ENCODE peak calls at places on chromosomes 4 and X, in seven cellular contexts. L is neural progenitor cell; C is stomach; G is adrenal gland; K is tibial nerve; X is CD8-positive, alpha-beta T cell; W is GM23248. A is an unnamed sample. For H3K4me1, the result is how much of the 10 kb centered on the place peaks cover.

GRCh38 chr4:15855804-15856475 is 77.8 kb downstream of the CD38 start:
- DNase-seq in L (no peak), C (no peak), G (peak), K (peak), X (no peak), W (no peak), A (peak)

GRCh38 chr4:25031077-25031606 is 396 bp upstream of the LGI2 start:
- DNase-seq in L (peak), C (no peak), G (no peak), K (no peak), X (no peak), W (peak), A (peak)

GRCh38 chr4:3043272-3044020 is 30.9 kb downstream of the HTT-AS start:
- DNase-seq in L (no peak), C (no peak), G (no peak), K (no peak), X (no peak), W (no peak), A (no peak)

GRCh38 chr4:26021417-26022345 is 107.7 kb downstream of the SMIM20 start:
- DNase-seq in L (no peak), C (no peak), G (no peak), K (no peak), X (no peak), W (peak), A (no peak)

GRCh38 chrX:112759512-112759911 is 79.8 kb upstream of the LHFPL1 start:
- DNase-seq in L (no peak), C (no peak), G (no peak), K (no peak), X (no peak), W (no peak), A (no peak)

GRCh38 chr4:97720869-97721432 is 422.3 kb downstream of the STPG2 start:
- DNase-seq in L (peak), C (no peak), G (no peak), K (no peak), X (no peak), W (no peak), A (no peak)

GRCh38 chr4:120009731-120010130 is 56.9 kb downstream of the MAD2L1 start:
- DNase-seq in L (no peak), C (no peak), G (no peak), K (no peak), X (no peak), W (peak), A (no peak)

GRCh38 chr4:160423879-160424451 is 1321.1 kb downstream of the RAPGEF2 start:
- DNase-seq in L (no peak), C (no peak), G (no peak), K (no peak), X (no peak), W (no peak), A (no peak)

GRCh38 chrX:123422875-123423274 is 238.8 kb downstream of the GRIA3 start:
- DNase-seq in L (peak), C (no peak), G (peak), K (no peak), X (no peak), W (peak), A (no peak)

GRCh38 chr4:72375050-72375736 is 193.8 kb downstream of the ADAMTS3 start:
- DNase-seq in L (no peak), C (no peak), G (no peak), K (no peak), X (no peak), W (peak), A (no peak)

GRCh38 chr4:125368684-125369083 is 53.9 kb downstream of the FAT4 start:
- DNase-seq in L (no peak), C (no peak), G (no peak), K (no peak), X (no peak), W (peak), A (no peak)

GRCh38 chr4:182434720-182435119 is 191.5 kb downstream of the TENM3 start:
- DNase-seq in L (no peak), C (no peak), G (no peak), K (no peak), X (no peak), W (no peak), A (no peak)

GRCh38 chr4:53783208-53783859 is 192.0 kb upstream of the LNX1 start:
- DNase-seq in L (no peak), C (no peak), G (no peak), K (no peak), X (no peak), W (no peak), A (no peak)

GRCh38 chr4:54439831-54440243 is 210.7 kb downstream of the PDGFRA start:
- DNase-seq in L (peak), C (no peak), G (peak), K (no peak), X (no peak), W (peak), A (peak)

GRCh38 chr4:183635737-183636136 is 23.2 kb downstream of the RWDD4 start:
- DNase-seq in L (no peak), C (no peak), G (no peak), K (no peak), X (no peak), W (no peak), A (no peak)

GRCh38 chrX:38882894-38883620 is 81.8 kb downstream of the MID1IP1 start:
- DNase-seq in L (no peak), C (peak), G (no peak), K (no peak), X (no peak), W (peak), A (no peak)

GRCh38 chr4:8821151-8821950 is 50.3 kb downstream of the HMX1 start:
- DNase-seq in L (peak), C (no peak), G (no peak), K (no peak), X (no peak), W (no peak), A (no peak)

GRCh38 chr4:337143-337931 is at the start of gene ZNF141:
- DNase-seq in L (peak), C (peak), G (peak), K (peak), X (peak), W (peak), A (peak)

GRCh38 chrX:24643116-24643515 is 4.0 kb downstream of the PCYT1B start:
- DNase-seq in L (no peak), C (no peak), G (no peak), K (no peak), X (no peak), W (peak), A (no peak)

GRCh38 chr4:102722740-102723139 is 38.0 kb downstream of the MANBA start:
- DNase-seq in L (no peak), C (no peak), G (no peak), K (no peak), X (no peak), W (no peak), A (no peak)

GRCh38 chr4:186024637-186025320 is 44.2 kb upstream of the TLR3 start:
- DNase-seq in L (no peak), C (no peak), G (no peak), K (no peak), X (no peak), W (no peak), A (no peak)

GRCh38 chr4:90580271-90580825 is 453.2 kb downstream of the CCSER1 start:
- DNase-seq in L (peak), C (no peak), G (no peak), K (no peak), X (no peak), W (no peak), A (no peak)

GRCh38 chr4:6912412-6912811 is 2.8 kb downstream of the TBC1D14 start:
- DNase-seq in L (no peak), C (no peak), G (peak), K (no peak), X (no peak), W (no peak), A (no peak)

GRCh38 chrX:110284159-110284558 is 33.7 kb downstream of the AMMECR1 start:
- DNase-seq in L (no peak), C (no peak), G (no peak), K (no peak), X (no peak), W (peak), A (no peak)

GRCh38 chrX:41118156-41118555 is 32.9 kb downstream of the USP9X start:
- DNase-seq in L (no peak), C (no peak), G (no peak), K (no peak), X (no peak), W (no peak), A (no peak)

GRCh38 chrX:133783273-133783672 is 202.1 kb downstream of the GPC3 start:
- DNase-seq in L (no peak), C (no peak), G (no peak), K (no peak), X (no peak), W (no peak), A (no peak)

GRCh38 chrX:67614006-67614405 is 70.2 kb downstream of the AR start:
- DNase-seq in L (no peak), C (no peak), G (no peak), K (no peak), X (no peak), W (no peak), A (no peak)

GRCh38 chrX:70166601-70167590 is 10.4 kb upstream of the DGAT2L6 start:
- DNase-seq in L (no peak), C (no peak), G (no peak), K (no peak), X (no peak), W (peak), A (no peak)

GRCh38 chr4:114349543-114350175 is 248.9 kb upstream of the UGT8 start:
- DNase-seq in L (no peak), C (no peak), G (no peak), K (no peak), X (no peak), W (peak), A (no peak)

GRCh38 chr4:10097906-10098769 is 18.5 kb downstream of the WDR1 start:
- DNase-seq in L (no peak), C (no peak), G (no peak), K (no peak), X (no peak), W (peak), A (no peak)

GRCh38 chrX:34585561-34585960 is 71.5 kb downstream of the TMEM47 start:
- DNase-seq in L (no peak), C (no peak), G (no peak), K (no peak), X (no peak), W (no peak), A (no peak)

GRCh38 chr4:165663411-165663810 is 209.6 kb upstream of the TLL1 start:
- DNase-seq in L (no peak), C (no peak), G (no peak), K (no peak), X (no peak), W (no peak), A (no peak)

GRCh38 chr4:41215155-41215554 is 813 bp upstream of the APBB2 start:
- DNase-seq in L (no peak), C (no peak), G (no peak), K (no peak), X (no peak), W (peak), A (no peak)
- H3K4me1 ChIP-seq in L (under half), C (under half), G (under half), K (under half), X (under half), W (under half), A (under half)

DNA sequence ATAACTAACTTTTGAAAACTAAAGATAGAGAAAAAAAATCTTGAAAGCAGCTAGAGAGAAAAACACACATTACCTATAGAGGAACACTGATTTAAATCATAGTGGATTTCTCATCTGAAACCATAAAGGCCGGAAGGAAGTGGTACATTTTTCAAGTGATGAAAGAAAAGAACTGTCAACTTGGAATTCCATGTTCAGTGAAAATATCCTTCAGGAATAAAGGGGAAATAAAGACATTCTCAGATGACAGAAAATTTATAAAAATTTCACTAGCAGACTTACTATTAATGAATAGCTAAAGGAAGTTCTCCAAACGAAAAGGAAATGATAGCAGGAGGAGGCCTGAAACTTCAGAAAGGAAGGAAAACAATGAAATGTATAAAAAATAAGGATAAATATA is 7.6 kb upstream of the JADE3 start:
- DNase-seq in L (no peak), C (no peak), G (no peak), K (no peak), X (no peak), W (no peak), A (no peak)
- H3K4me3 ChIP-seq in L (no peak), C (no peak), G (no peak), K (no peak), X (no peak), W (no peak), A (no peak)

DNA sequence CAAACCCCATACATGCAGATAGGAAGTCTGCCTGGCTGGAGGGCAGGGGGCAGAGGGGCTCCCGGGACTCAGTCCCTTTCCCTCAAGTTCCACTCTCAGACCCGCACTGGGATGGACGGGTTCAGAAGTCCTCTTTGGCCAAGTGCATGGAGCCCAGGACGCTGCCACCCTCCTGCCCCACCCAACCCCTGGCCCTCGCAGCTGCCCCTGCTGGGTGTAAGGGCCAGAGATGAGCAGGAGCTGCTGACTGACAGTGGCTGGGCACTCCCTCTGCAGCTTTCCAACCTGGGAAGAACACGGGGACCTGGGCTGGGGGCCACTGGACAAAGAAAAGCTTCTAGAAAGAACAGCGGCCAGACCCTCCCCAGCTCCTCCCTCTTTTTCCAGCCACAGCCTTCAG is 3.4 kb downstream of the L1CAM start:
- DNase-seq in L (no peak), C (no peak), G (no peak), K (no peak), X (no peak), W (no peak), A (no peak)
- H3K4me1 ChIP-seq in L (under half), C (under half), G (under half), K (under half), X (under half), W (under half), A (under half)

GRCh38 chr4:1793496-1793840 is 375 bp downstream of the FGFR3 start:
- DNase-seq in L (peak), C (peak), G (peak), K (no peak), X (no peak), W (peak), A (peak)
- H3K4me3 ChIP-seq in L (peak), C (peak), G (no peak), K (no peak), X (no peak), W (peak), A (peak)

DNA sequence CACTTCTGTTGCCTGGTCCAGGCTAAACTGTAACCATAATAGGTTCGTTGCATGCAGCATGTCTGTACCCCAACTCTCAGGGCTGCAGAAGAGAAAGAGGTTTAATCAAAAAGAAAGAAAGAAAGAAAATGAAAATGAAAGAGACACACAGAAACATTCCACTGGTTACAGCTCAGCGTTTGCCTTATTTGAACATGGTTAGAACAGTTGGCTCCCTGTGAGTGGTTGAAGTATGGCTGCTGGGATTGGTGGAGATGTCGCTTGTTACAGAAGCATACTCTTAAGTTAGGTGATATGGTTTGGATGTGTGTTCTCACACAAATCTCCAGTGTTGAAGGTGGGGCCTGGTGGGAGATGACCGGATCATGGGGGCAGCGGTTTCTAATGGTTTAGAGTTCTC is 36.3 kb downstream of the ARSD start:
- DNase-seq in L (no peak), C (no peak), G (no peak), K (no peak), X (no peak), W (no peak), A (no peak)
- H3K4me1 ChIP-seq in L (under half), C (half or more), G (under half), K (under half), X (under half), W (under half), A (under half)

DNA sequence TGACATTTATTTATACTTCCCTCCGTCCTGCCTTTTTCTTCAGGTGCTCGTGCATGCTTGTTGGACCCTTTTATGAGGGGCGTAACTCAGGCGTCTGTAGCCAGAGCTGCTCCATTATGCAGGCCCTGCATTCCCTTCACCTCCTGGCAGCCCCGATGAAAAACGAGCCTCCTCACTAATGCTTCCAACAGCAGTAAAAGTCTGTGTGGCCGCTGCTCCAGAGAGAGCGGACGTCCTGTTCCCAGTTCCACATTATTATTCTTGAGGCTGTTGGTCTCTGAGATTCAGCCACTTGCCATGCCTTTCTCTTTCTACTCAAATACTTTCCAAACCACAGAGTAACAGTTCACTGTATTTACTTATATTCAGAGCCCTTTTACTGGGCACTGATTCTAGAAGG is 101.2 kb downstream of the GATB start:
- DNase-seq in L (no peak), C (no peak), G (no peak), K (no peak), X (no peak), W (peak), A (peak)
- H3K4me3 ChIP-seq in L (no peak), C (no peak), G (no peak), K (no peak), X (no peak), W (no peak), A (no peak)

DNA sequence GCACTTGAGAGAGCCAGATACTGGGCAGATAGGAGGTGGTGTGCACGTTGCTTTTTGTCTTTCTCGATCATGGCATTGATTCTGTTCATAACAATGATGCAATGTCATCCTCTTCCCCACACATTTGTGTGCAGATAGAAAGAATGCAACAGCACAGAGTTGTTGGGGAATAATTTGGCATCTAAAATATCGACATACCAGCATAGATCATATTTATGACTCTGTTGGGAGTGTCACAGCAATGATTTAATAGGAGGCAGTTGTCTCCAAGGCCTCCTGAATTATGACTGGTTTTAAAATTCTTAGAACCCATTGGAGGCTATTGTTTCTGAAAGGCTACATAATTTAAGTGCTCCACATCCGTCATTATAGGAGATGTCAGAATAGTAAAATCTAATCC is 124.8 kb downstream of the PTTG2 start:
- DNase-seq in L (no peak), C (no peak), G (no peak), K (no peak), X (no peak), W (peak), A (no peak)
- H3K4me1 ChIP-seq in L (under half), C (under half), G (under half), K (under half), X (under half), W (under half), A (under half)